ENCODE peak calls at places on chromosome 4, in seven cellular contexts. J, W, H, B, Z, L and Q are unnamed samples.

GRCh38 chr4:127586922-127587571 is 45.7 kb upstream of the INTU start:
- DNase-seq in J (no peak), W (no peak), H (no peak), B (no peak), Z (no peak), L (peak; percentile 34), Q (no peak)

GRCh38 chr4:163284304-163284703 is 48.1 kb downstream of the NPY1R start:
- DNase-seq in J (no peak), W (no peak), H (no peak), B (no peak), Z (no peak), L (no peak), Q (no peak)

GRCh38 chr4:112775801-112776200 is 138.9 kb downstream of the LARP7 start:
- DNase-seq in J (no peak), W (no peak), H (no peak), B (no peak), Z (no peak), L (no peak), Q (no peak)

GRCh38 chr4:155974957-155975356 is 21.3 kb upstream of the CTSO start:
- DNase-seq in J (no peak), W (no peak), H (no peak), B (no peak), Z (no peak), L (no peak), Q (no peak)

GRCh38 chr4:158578476-158578875 is 56.8 kb downstream of the RXFP1 start:
- DNase-seq in J (no peak), W (no peak), H (no peak), B (no peak), Z (no peak), L (peak; percentile 58), Q (no peak)

GRCh38 chr4:140213736-140214135 is 59.8 kb upstream of the MAML3 start:
- DNase-seq in J (no peak), W (no peak), H (no peak), B (no peak), Z (no peak), L (peak; percentile 22), Q (no peak)

GRCh38 chr4:150960079-150960478 is 55.0 kb downstream of the LRBA start:
- DNase-seq in J (no peak), W (no peak), H (no peak), B (no peak), Z (no peak), L (peak; percentile 58), Q (no peak)

GRCh38 chr4:140223056-140223810 is 69.2 kb upstream of the MAML3 start:
- DNase-seq in J (no peak), W (no peak), H (no peak), B (no peak), Z (no peak), L (peak; percentile 54), Q (no peak)

GRCh38 chr4:61772116-61772515 is 572.0 kb downstream of the ADGRL3 start:
- DNase-seq in J (no peak), W (no peak), H (no peak), B (no peak), Z (no peak), L (no peak), Q (no peak)

GRCh38 chr4:123064390-123064789 is 142.0 kb upstream of the NUDT6 start:
- DNase-seq in J (no peak), W (no peak), H (no peak), B (no peak), Z (no peak), L (peak; percentile 94), Q (no peak)

GRCh38 chr4:35365186-35365585 is 879.1 kb downstream of the ARAP2 start:
- DNase-seq in J (no peak), W (no peak), H (no peak), B (no peak), Z (no peak), L (no peak), Q (no peak)

GRCh38 chr4:107017681-107018321 is 18.3 kb downstream of the DKK2 start:
- DNase-seq in J (no peak), W (no peak), H (no peak), B (no peak), Z (no peak), L (no peak), Q (no peak)

GRCh38 chr4:103915224-103915869 is 195.6 kb upstream of the TACR3 start:
- DNase-seq in J (no peak), W (no peak), H (no peak), B (no peak), Z (no peak), L (peak; percentile 27), Q (no peak)

GRCh38 chr4:169958629-169959028 is 67.6 kb downstream of the MFAP3L start:
- DNase-seq in J (no peak), W (no peak), H (no peak), B (no peak), Z (no peak), L (no peak), Q (no peak)

GRCh38 chr4:150368667-150369066 is 213.3 kb upstream of the MAB21L2 start:
- DNase-seq in J (no peak), W (no peak), H (no peak), B (no peak), Z (no peak), L (no peak), Q (no peak)

GRCh38 chr4:153222790-153223417 is 18.7 kb downstream of the TRIM2 start:
- DNase-seq in J (peak; percentile 87), W (no peak), H (peak; percentile 44), B (peak; percentile 48), Z (peak; percentile 40), L (peak; percentile 43), Q (no peak)

GRCh38 chr4:76690091-76690905 is 207.6 kb downstream of the SOWAHB start:
- DNase-seq in J (no peak), W (no peak), H (no peak), B (no peak), Z (no peak), L (no peak), Q (no peak)

GRCh38 chr4:25760518-25761157 is 102.2 kb downstream of the SEL1L3 start:
- DNase-seq in J (no peak), W (no peak), H (no peak), B (no peak), Z (no peak), L (peak; percentile 62), Q (peak; percentile 49)

GRCh38 chr4:37623125-37623524 is 63.1 kb downstream of the RELL1 start:
- DNase-seq in J (no peak), W (no peak), H (no peak), B (no peak), Z (no peak), L (no peak), Q (no peak)

GRCh38 chr4:2954358-2955185 is 8.6 kb downstream of the NOP14 start:
- DNase-seq in J (no peak), W (no peak), H (no peak), B (no peak), Z (no peak), L (no peak), Q (no peak)
- TF ChIP-seq CTCF in J (no peak), W (no peak), H (no peak), B (no peak), Z (no peak), L (no peak), Q (peak; percentile 17)

GRCh38 chr4:98506462-98507132 is 151.8 kb downstream of the TSPAN5 start:
- DNase-seq in J (peak; percentile 6), W (peak; percentile 3), H (peak; percentile 16), B (no peak), Z (no peak), L (no peak), Q (no peak)
- TF ChIP-seq CTCF in J (no peak), W (no peak), H (peak; percentile 37), B (no peak), Z (no peak), L (peak; percentile 17), Q (peak; percentile 14)

GRCh38 chr4:6333301-6334202 is 63.9 kb downstream of the WFS1 start:
- DNase-seq in J (no peak), W (no peak), H (peak; percentile 25), B (no peak), Z (no peak), L (peak; percentile 18), Q (no peak)
- TF ChIP-seq CTCF in J (no peak), W (no peak), H (peak; percentile 64), B (peak; percentile 29), Z (peak; percentile 37), L (peak; percentile 61), Q (peak; percentile 71)

GRCh38 chr4:3399277-3400194 is 42.2 kb upstream of the HGFAC start:
- DNase-seq in J (peak; percentile 43), W (no peak), H (no peak), B (no peak), Z (no peak), L (no peak), Q (no peak)
- TF ChIP-seq CTCF in J (no peak), W (no peak), H (no peak), B (no peak), Z (no peak), L (no peak), Q (no peak)

GRCh38 chr4:2753444-2753843 is 2.7 kb downstream of the TNIP2 start:
- DNase-seq in J (no peak), W (no peak), H (no peak), B (no peak), Z (no peak), L (no peak), Q (no peak)

GRCh38 chr4:2746891-2747695 is 9.0 kb downstream of the TNIP2 start:
- DNase-seq in J (no peak), W (no peak), H (no peak), B (no peak), Z (no peak), L (no peak), Q (no peak)

GRCh38 chr4:2745981-2746806 is 9.9 kb downstream of the TNIP2 start:
- DNase-seq in J (no peak), W (no peak), H (no peak), B (no peak), Z (peak; percentile 75), L (peak; percentile 45), Q (peak; percentile 80)

GRCh38 chr4:2754848-2755820 is 1.0 kb downstream of the TNIP2 start:
- DNase-seq in J (no peak), W (no peak), H (no peak), B (no peak), Z (no peak), L (no peak), Q (no peak)

DNA sequence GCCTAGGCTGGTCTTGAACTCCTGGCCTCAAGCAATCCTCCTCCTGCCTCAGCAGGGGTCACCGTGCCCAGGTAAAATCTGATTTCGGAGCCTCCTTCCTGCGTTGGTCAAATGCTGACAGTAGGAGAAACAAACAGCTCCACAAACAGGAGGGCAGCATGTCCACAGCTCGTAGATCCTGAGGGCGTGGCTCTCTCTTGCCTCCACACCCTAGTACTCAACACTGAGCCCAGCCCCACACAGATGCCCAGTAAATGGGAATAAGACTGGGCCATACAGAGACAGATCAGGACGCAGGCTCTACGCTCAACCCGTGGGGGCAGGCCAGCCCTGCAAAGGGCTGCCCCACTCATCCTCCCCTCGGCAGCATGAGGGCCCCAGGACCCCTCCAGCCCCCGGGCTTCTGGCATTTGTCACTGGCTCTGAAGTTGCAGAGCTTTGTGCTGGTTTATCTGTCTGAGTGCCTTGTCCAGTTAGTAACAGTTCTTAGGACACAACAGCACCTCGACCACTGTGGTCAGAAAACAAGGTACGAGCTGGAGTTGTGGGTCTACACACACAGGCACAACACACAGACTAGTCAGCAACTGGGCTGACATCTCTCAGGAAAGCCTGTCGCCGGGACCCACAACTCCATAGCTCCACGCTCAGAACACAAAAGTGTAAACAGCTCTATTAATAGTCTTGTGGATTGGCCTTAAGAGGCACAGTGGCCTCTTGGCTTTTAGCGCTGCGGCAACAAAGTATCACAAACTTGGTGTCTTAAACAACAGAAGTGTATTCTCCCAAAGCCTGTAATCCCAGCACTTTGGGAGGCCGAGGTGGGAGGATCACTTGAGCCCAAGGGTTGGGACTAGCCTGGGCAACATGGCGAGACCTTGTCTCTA is 5.2 kb downstream of the TNIP2 start:
- DNase-seq in J (no peak), W (no peak), H (no peak), B (no peak), Z (no peak), L (no peak), Q (no peak)
- TF ChIP-seq CTCF in J (no peak), W (no peak), H (no peak), B (no peak), Z (no peak), L (no peak), Q (no peak)